ENCODE peak calls at places on chromosome 4, in four cellular contexts. G, O, E and S are unnamed samples.

GRCh38 chr4:122836941-122837340 is 10.3 kb downstream of the FGF2 start:
- DNase-seq in O (no peak), E (no peak), G (peak; percentile 49), S (no peak)

GRCh38 chr4:86670739-86671138 is 76.6 kb downstream of the PTPN13 start:
- DNase-seq in E (no peak), O (no peak), G (peak; percentile 87), S (no peak)

GRCh38 chr4:122224348-122224747 is 72.2 kb downstream of the BLTP1 start:
- DNase-seq in E (no peak), G (peak; percentile 0), O (no peak), S (no peak)

GRCh38 chr4:79211490-79211889 is 114.4 kb downstream of the NAA11 start:
- DNase-seq in O (no peak), E (no peak), G (no peak), S (no peak)

GRCh38 chr4:7803992-7804758 is 135.5 kb downstream of the AFAP1 start:
- DNase-seq in E (peak; percentile 88), G (peak; percentile 51), O (peak; percentile 83), S (peak; percentile 80)

GRCh38 chr4:20368926-20369325 is 117.2 kb downstream of the SLIT2 start:
- DNase-seq in O (no peak), G (no peak), E (no peak), S (no peak)

GRCh38 chr4:142326181-142326580 is 519.9 kb downstream of the INPP4B start:
- DNase-seq in G (no peak), E (no peak), O (no peak), S (no peak)

GRCh38 chr4:7910721-7911015 is 29.0 kb downstream of the AFAP1 start:
- DNase-seq in O (no peak), E (no peak), G (no peak), S (no peak)

GRCh38 chr4:150256841-150257273 is 178.6 kb downstream of the DCLK2 start:
- DNase-seq in G (peak; percentile 91), E (no peak), O (no peak), S (no peak)

GRCh38 chr4:159504634-159505033 is 401.8 kb downstream of the RAPGEF2 start:
- DNase-seq in G (no peak), O (no peak), E (peak; percentile 31), S (no peak)

GRCh38 chr4:123587983-123588494 is 191.4 kb downstream of the SPRY1 start:
- DNase-seq in E (no peak), O (no peak), G (peak; percentile 94), S (peak; percentile 81)

GRCh38 chr4:73701116-73701515 is 39.3 kb upstream of the CXCL8 start:
- DNase-seq in O (no peak), G (peak; percentile 40), E (no peak), S (no peak)

GRCh38 chr4:189087981-189088380 is 852.7 kb upstream of the FRG1 start:
- DNase-seq in O (no peak), E (no peak), G (no peak), S (no peak)

GRCh38 chr4:7075962-7076693 is 8.3 kb upstream of the GRPEL1 start:
- DNase-seq in E (no peak), G (no peak), O (no peak), S (no peak)

GRCh38 chr4:187224560-187224959 is 500.9 kb upstream of the FAT1 start:
- DNase-seq in O (no peak), G (no peak), E (no peak), S (no peak)

GRCh38 chr4:92636038-92636825 is 332.5 kb downstream of the GRID2 start:
- DNase-seq in O (no peak), G (no peak), E (no peak), S (no peak)

GRCh38 chr4:102139132-102139573 is 206.1 kb downstream of the SLC39A8 start:
- DNase-seq in G (peak; percentile 89), E (no peak), O (peak; percentile 16), S (no peak)

GRCh38 chr4:33150139-33150538 is 2430.0 kb downstream of the PCDH7 start:
- DNase-seq in E (no peak), G (no peak), O (no peak), S (no peak)

GRCh38 chr4:10577018-10577417 is 107.5 kb downstream of the CLNK start:
- DNase-seq in G (no peak), E (no peak), O (no peak), S (no peak)

GRCh38 chr4:2254665-2255500 is 7.0 kb downstream of the MXD4 start:
- DNase-seq in G (no peak), E (peak; percentile 26), O (peak; percentile 13), S (no peak)

GRCh38 chr4:142485452-142485851 is 360.6 kb downstream of the INPP4B start:
- DNase-seq in O (no peak), G (no peak), E (no peak), S (no peak)

GRCh38 chr4:8171941-8172924 is 13.6 kb upstream of the ABLIM2 start:
- DNase-seq in E (no peak), O (no peak), G (no peak), S (no peak)

GRCh38 chr4:172202480-172203076 is 389.4 kb downstream of the GALNTL6 start:
- DNase-seq in O (no peak), E (no peak), G (no peak), S (no peak)

GRCh38 chr4:69649629-69650028 is 3.4 kb downstream of the UGT2A1 start:
- DNase-seq in E (no peak), O (no peak), G (peak; percentile 6), S (no peak)

GRCh38 chr4:67885727-67886126 is 1.9 kb upstream of the TMPRSS11D start:
- DNase-seq in E (no peak), G (peak; percentile 98), O (no peak), S (no peak)

GRCh38 chr4:65665951-65666523 is 4.3 kb downstream of the EPHA5 start:
- DNase-seq in E (no peak), O (no peak), G (no peak), S (no peak)

GRCh38 chr4:126992910-126993309 is 639.8 kb upstream of the INTU start:
- DNase-seq in O (no peak), G (no peak), E (no peak), S (no peak)

GRCh38 chr4:62271107-62271506 is 1071.0 kb downstream of the ADGRL3 start:
- DNase-seq in O (no peak), E (no peak), G (no peak), S (no peak)

GRCh38 chr4:83862471-83862870 is 326.6 kb downstream of the GPAT3 start:
- DNase-seq in E (peak; percentile 42), O (no peak), G (no peak), S (no peak)

GRCh38 chr4:46931981-46932380 is 22.9 kb upstream of the COX7B2 start:
- DNase-seq in E (no peak), O (no peak), G (peak; percentile 1), S (no peak)

GRCh38 chr4:138235419-138235952 is 6.7 kb downstream of the SLC7A11 start:
- DNase-seq in G (peak; percentile 64), O (no peak), E (no peak), S (no peak)

GRCh38 chr4:152780267-152780811 is 585 bp downstream of the ARFIP1 start:
- DNase-seq in O (no peak), E (no peak), G (no peak), S (no peak)

GRCh38 chr4:118716304-118716703 is 31.1 kb downstream of the METTL14 start:
- DNase-seq in O (no peak), E (no peak), G (no peak), S (no peak)

GRCh38 chr4:150419939-150420338 is 162.0 kb upstream of the MAB21L2 start:
- DNase-seq in O (no peak), E (no peak), G (no peak), S (no peak)

GRCh38 chr4:26116057-26116456 is 202.0 kb downstream of the SMIM20 start:
- DNase-seq in G (no peak), E (no peak), O (no peak), S (no peak)

DNA sequence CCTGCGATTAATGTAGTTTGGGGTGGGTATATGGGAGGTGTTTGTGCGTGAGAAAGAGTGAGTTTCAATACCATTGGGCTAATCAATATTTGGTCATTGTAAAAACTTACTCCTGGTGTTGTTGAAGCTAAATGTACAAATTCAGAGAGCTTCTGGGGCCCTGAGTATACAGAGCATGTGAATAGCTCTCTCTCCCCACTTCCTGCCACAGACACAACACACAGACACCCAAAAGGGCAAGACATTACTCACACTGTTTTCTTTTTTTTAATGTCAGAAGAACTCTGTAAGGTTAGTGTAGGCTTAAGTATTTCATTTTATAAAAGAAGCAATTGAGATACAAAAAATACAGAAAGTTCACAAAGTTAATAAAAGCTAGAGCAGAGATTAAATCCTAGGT is 151.3 kb upstream of the KCNIP4 start:
- DNase-seq in G (peak; percentile 55), E (no peak), O (no peak), S (no peak)
- H3K4me1 ChIP-seq in G (peaks cover 7% of the 10 kb centered on the region), E (no peaks in the 10 kb centered on the region), O (no peaks in the 10 kb centered on the region), S (no peaks in the 10 kb centered on the region)

GRCh38 chr4:110084154-110084553 is 114.3 kb downstream of the ELOVL6 start:
- DNase-seq in E (no peak), G (no peak), O (no peak), S (no peak)

GRCh38 chr4:110088670-110089069 is 109.7 kb downstream of the ELOVL6 start:
- DNase-seq in O (no peak), G (peak; percentile 75), E (no peak), S (no peak)

GRCh38 chr4:110091426-110091825 is 107.0 kb downstream of the ELOVL6 start:
- DNase-seq in O (no peak), E (no peak), G (peak; percentile 88), S (no peak)

GRCh38 chr4:110085131-110085530 is 113.3 kb downstream of the ELOVL6 start:
- DNase-seq in E (peak; percentile 43), G (peak; percentile 12), O (no peak), S (no peak)

DNA sequence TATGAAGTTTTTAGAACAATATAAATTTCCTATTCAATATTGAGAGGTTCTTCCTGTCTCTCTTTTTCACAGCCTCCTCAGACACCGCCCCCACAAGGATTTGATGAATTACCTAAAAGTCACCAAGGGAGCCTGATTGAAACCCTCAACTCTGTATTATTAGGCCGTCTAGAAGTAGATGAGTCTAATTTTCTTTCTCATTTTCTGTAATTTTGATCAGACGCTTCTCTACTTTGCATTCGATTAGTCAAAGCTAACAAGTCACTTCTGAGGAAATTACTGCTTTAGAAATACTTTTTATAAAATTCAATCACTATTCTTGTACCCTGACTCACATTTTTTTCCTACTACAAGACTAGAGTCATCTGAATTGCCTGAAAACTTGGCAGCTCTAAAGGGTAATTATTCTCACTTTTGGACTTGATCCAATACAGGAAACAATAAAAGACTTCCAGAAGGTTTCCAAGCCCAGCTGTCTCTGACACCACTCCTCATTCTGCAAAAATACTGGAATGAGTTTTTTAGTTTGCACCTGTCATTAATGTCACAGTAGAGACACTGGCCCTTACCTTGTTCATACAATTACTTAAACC is 111.2 kb downstream of the ELOVL6 start:
- DNase-seq in G (peak; percentile 77), E (no peak), O (no peak), S (no peak)
- H3K4me1 ChIP-seq in G (peaks cover 67% of the 10 kb centered on the region), E (no peaks in the 10 kb centered on the region), O (no peaks in the 10 kb centered on the region), S (no peaks in the 10 kb centered on the region)

GRCh38 chr4:13888112-13888511 is 260.6 kb upstream of the BOD1L1 start:
- DNase-seq in O (no peak), E (no peak), G (peak; percentile 76), S (no peak)
- H3K4me1 ChIP-seq in O (no peaks in the 10 kb centered on the region), E (peaks cover 2% of the 10 kb centered on the region), G (peaks cover 27% of the 10 kb centered on the region), S (no peaks in the 10 kb centered on the region)

GRCh38 chr4:145487626-145488025 is 6.0 kb downstream of the SMAD1 start:
- DNase-seq in G (no peak), E (no peak), O (no peak), S (no peak)
- H3K4me1 ChIP-seq in G (peaks cover 14% of the 10 kb centered on the region), E (peaks cover 28% of the 10 kb centered on the region), O (peaks cover 11% of the 10 kb centered on the region), S (peaks cover 57% of the 10 kb centered on the region)